ENCODE peak calls at places on chromosomes 6 and 20, in ten cellular contexts. One of them, this sample, is unnamed.

GRCh38 chr6:114247101-114247500 is 95.7 kb downstream of the HS3ST5 start:
- DNase-seq in colonic mucosa: no peak
- DNase-seq in AG04450: no peak
- DNase-seq in dorsolateral prefrontal cortex: no peak
- DNase-seq in esophagus squamous epithelium: no peak
- DNase-seq in right cardiac atrium: no peak
- DNase-seq in A673: no peak
- DNase-seq in hepatocyte: no peak
- DNase-seq in psoas muscle: no peak
- DNase-seq in heart left ventricle: no peak
- DNase-seq in this sample: no peak

GRCh38 chr6:25193865-25194679 is 85.1 kb upstream of the CARMIL1 start:
- DNase-seq in A673: no peak
- DNase-seq in right cardiac atrium: no peak
- DNase-seq in AG04450: no peak
- DNase-seq in dorsolateral prefrontal cortex: no peak
- DNase-seq in heart left ventricle: no peak
- DNase-seq in hepatocyte: no peak
- DNase-seq in esophagus squamous epithelium: no peak
- DNase-seq in psoas muscle: no peak
- DNase-seq in colonic mucosa: no peak
- DNase-seq in this sample: no peak

GRCh38 chr20:58546756-58547526 is 31.7 kb upstream of the APCDD1L start:
- DNase-seq in AG04450: no peak
- DNase-seq in heart left ventricle: no peak
- DNase-seq in hepatocyte: no peak
- DNase-seq in A673: no peak
- DNase-seq in right cardiac atrium: no peak
- DNase-seq in psoas muscle: no peak
- DNase-seq in dorsolateral prefrontal cortex: no peak
- DNase-seq in esophagus squamous epithelium: no peak
- DNase-seq in colonic mucosa: no peak
- DNase-seq in this sample: peak; percentile 13

GRCh38 chr6:24933868-24934401 is 1.8 kb downstream of the RIPOR2 start:
- DNase-seq in right cardiac atrium: no peak
- DNase-seq in hepatocyte: peak; percentile 51
- DNase-seq in heart left ventricle: no peak
- DNase-seq in psoas muscle: no peak
- DNase-seq in A673: peak; percentile 69
- DNase-seq in esophagus squamous epithelium: no peak
- DNase-seq in dorsolateral prefrontal cortex: no peak
- DNase-seq in colonic mucosa: peak; percentile 39
- DNase-seq in AG04450: no peak
- DNase-seq in this sample: no peak

GRCh38 chr20:38304845-38305447 is 990 bp downstream of the BPI start:
- DNase-seq in dorsolateral prefrontal cortex: no peak
- DNase-seq in esophagus squamous epithelium: no peak
- DNase-seq in right cardiac atrium: no peak
- DNase-seq in psoas muscle: peak; percentile 76
- DNase-seq in AG04450: no peak
- DNase-seq in hepatocyte: no peak
- DNase-seq in colonic mucosa: peak; percentile 33
- DNase-seq in A673: peak; percentile 27
- DNase-seq in heart left ventricle: no peak
- DNase-seq in this sample: peak; percentile 40

GRCh38 chr6:93105017-93105416 is 314.3 kb downstream of the EPHA7 start:
- DNase-seq in psoas muscle: no peak
- DNase-seq in dorsolateral prefrontal cortex: no peak
- DNase-seq in right cardiac atrium: no peak
- DNase-seq in AG04450: no peak
- DNase-seq in A673: peak; percentile 59
- DNase-seq in esophagus squamous epithelium: no peak
- DNase-seq in hepatocyte: peak; percentile 35
- DNase-seq in heart left ventricle: no peak
- DNase-seq in colonic mucosa: no peak
- DNase-seq in this sample: no peak

GRCh38 chr6:33105916-33106871 is 30.4 kb downstream of the HLA-DPB1 start:
- DNase-seq in esophagus squamous epithelium: no peak
- DNase-seq in heart left ventricle: no peak
- DNase-seq in AG04450: no peak
- DNase-seq in right cardiac atrium: no peak
- DNase-seq in psoas muscle: no peak
- DNase-seq in hepatocyte: no peak
- DNase-seq in dorsolateral prefrontal cortex: no peak
- DNase-seq in A673: no peak
- DNase-seq in colonic mucosa: no peak
- DNase-seq in this sample: no peak

GRCh38 chr6:3561745-3562144 is 104.9 kb upstream of the SLC22A23 start:
- DNase-seq in psoas muscle: no peak
- DNase-seq in hepatocyte: peak; percentile 30
- DNase-seq in heart left ventricle: no peak
- DNase-seq in right cardiac atrium: no peak
- DNase-seq in dorsolateral prefrontal cortex: no peak
- DNase-seq in A673: peak; percentile 39
- DNase-seq in colonic mucosa: no peak
- DNase-seq in esophagus squamous epithelium: no peak
- DNase-seq in AG04450: no peak
- DNase-seq in this sample: no peak

GRCh38 chr6:47437592-47437991 is 40.0 kb upstream of the CD2AP start:
- DNase-seq in A673: no peak
- DNase-seq in right cardiac atrium: no peak
- DNase-seq in heart left ventricle: no peak
- DNase-seq in AG04450: no peak
- DNase-seq in hepatocyte: no peak
- DNase-seq in psoas muscle: no peak
- DNase-seq in colonic mucosa: no peak
- DNase-seq in esophagus squamous epithelium: no peak
- DNase-seq in dorsolateral prefrontal cortex: no peak
- DNase-seq in this sample: no peak

GRCh38 chr6:13485923-13486557 is 1.4 kb downstream of the GFOD1 start:
- DNase-seq in colonic mucosa: peak; percentile 37
- DNase-seq in right cardiac atrium: peak; percentile 65
- DNase-seq in psoas muscle: peak; percentile 61
- DNase-seq in AG04450: no peak
- DNase-seq in A673: peak; percentile 62
- DNase-seq in heart left ventricle: peak; percentile 52
- DNase-seq in dorsolateral prefrontal cortex: peak; percentile 37
- DNase-seq in esophagus squamous epithelium: no peak
- DNase-seq in hepatocyte: peak; percentile 50
- DNase-seq in this sample: no peak

GRCh38 chr6:164188861-164189260 is 774.3 kb downstream of the QKI start:
- DNase-seq in AG04450: no peak
- DNase-seq in psoas muscle: no peak
- DNase-seq in hepatocyte: no peak
- DNase-seq in A673: no peak
- DNase-seq in esophagus squamous epithelium: no peak
- DNase-seq in colonic mucosa: no peak
- DNase-seq in heart left ventricle: no peak
- DNase-seq in right cardiac atrium: no peak
- DNase-seq in dorsolateral prefrontal cortex: no peak
- DNase-seq in this sample: no peak

GRCh38 chr6:98844244-98845161 is 10.1 kb downstream of the POU3F2 start:
- DNase-seq in hepatocyte: no peak
- DNase-seq in heart left ventricle: no peak
- DNase-seq in psoas muscle: no peak
- DNase-seq in A673: peak; percentile 58
- DNase-seq in dorsolateral prefrontal cortex: no peak
- DNase-seq in right cardiac atrium: no peak
- DNase-seq in colonic mucosa: no peak
- DNase-seq in esophagus squamous epithelium: no peak
- DNase-seq in AG04450: no peak
- DNase-seq in this sample: no peak

GRCh38 chr6:149363154-149363553 is 36.9 kb upstream of the SUMO4 start:
- DNase-seq in colonic mucosa: no peak
- DNase-seq in A673: no peak
- DNase-seq in AG04450: no peak
- DNase-seq in psoas muscle: no peak
- DNase-seq in right cardiac atrium: no peak
- DNase-seq in dorsolateral prefrontal cortex: no peak
- DNase-seq in heart left ventricle: no peak
- DNase-seq in esophagus squamous epithelium: no peak
- DNase-seq in hepatocyte: no peak
- DNase-seq in this sample: no peak

GRCh38 chr6:25352265-25352664 is 73.1 kb downstream of the CARMIL1 start:
- DNase-seq in psoas muscle: no peak
- DNase-seq in right cardiac atrium: no peak
- DNase-seq in hepatocyte: no peak
- DNase-seq in colonic mucosa: no peak
- DNase-seq in A673: no peak
- DNase-seq in heart left ventricle: no peak
- DNase-seq in esophagus squamous epithelium: no peak
- DNase-seq in AG04450: no peak
- DNase-seq in dorsolateral prefrontal cortex: no peak
- DNase-seq in this sample: no peak

GRCh38 chr6:168090064-168090690 is 11.2 kb upstream of the FRMD1 start:
- DNase-seq in heart left ventricle: peak; percentile 17
- DNase-seq in hepatocyte: no peak
- DNase-seq in colonic mucosa: no peak
- DNase-seq in AG04450: no peak
- DNase-seq in right cardiac atrium: peak; percentile 35
- DNase-seq in psoas muscle: no peak
- DNase-seq in esophagus squamous epithelium: no peak
- DNase-seq in A673: no peak
- DNase-seq in dorsolateral prefrontal cortex: no peak
- DNase-seq in this sample: no peak

DNA sequence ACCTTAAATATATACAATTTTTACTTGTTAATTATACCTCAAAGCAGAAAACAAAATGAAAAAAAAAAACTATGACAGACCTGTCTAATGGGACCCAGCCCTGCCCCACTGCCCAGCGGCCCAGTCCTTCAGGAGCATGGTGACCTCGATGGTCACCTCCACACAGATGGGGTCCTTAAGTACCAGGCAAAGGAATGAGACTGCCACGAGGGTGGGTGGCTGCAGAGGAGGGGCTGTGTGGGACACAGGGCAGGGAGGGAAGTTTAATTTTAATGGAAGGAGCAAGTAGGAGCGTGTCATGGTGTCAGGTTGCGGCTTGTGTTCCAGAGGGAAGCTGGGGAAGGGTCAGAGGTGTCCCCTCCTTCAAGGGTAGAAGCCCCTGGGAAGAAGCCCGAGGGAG is 28.6 kb downstream of the GABRR2 start:
- DNase-seq in right cardiac atrium: no peak
- DNase-seq in dorsolateral prefrontal cortex: no peak
- DNase-seq in psoas muscle: no peak
- DNase-seq in esophagus squamous epithelium: no peak
- DNase-seq in heart left ventricle: no peak
- DNase-seq in hepatocyte: no peak
- DNase-seq in AG04450: no peak
- DNase-seq in colonic mucosa: no peak
- DNase-seq in A673: no peak
- DNase-seq in this sample: no peak
- H3K27me3 ChIP-seq in right cardiac atrium: no peaks in the 10 kb centered on the region
- H3K27me3 ChIP-seq in dorsolateral prefrontal cortex: no peaks in the 10 kb centered on the region
- H3K27me3 ChIP-seq in psoas muscle: no peaks in the 10 kb centered on the region
- H3K27me3 ChIP-seq in esophagus squamous epithelium: no peaks in the 10 kb centered on the region
- H3K27me3 ChIP-seq in heart left ventricle: no peaks in the 10 kb centered on the region
- H3K27me3 ChIP-seq in hepatocyte: no peaks in the 10 kb centered on the region
- H3K27me3 ChIP-seq in AG04450: peaks cover 48% of the 10 kb centered on the region
- H3K27me3 ChIP-seq in colonic mucosa: no peaks in the 10 kb centered on the region
- H3K27me3 ChIP-seq in A673: no peaks in the 10 kb centered on the region
- H3K27me3 ChIP-seq in this sample: no peaks in the 10 kb centered on the region

GRCh38 chr20:6164421-6165341 is 41.9 kb upstream of the FERMT1 start:
- DNase-seq in right cardiac atrium: peak; percentile 75
- DNase-seq in psoas muscle: peak; percentile 76
- DNase-seq in A673: no peak
- DNase-seq in heart left ventricle: peak; percentile 67
- DNase-seq in hepatocyte: no peak
- DNase-seq in AG04450: no peak
- DNase-seq in colonic mucosa: no peak
- DNase-seq in dorsolateral prefrontal cortex: no peak
- DNase-seq in esophagus squamous epithelium: no peak
- DNase-seq in this sample: no peak

GRCh38 chr20:6157345-6157744 is 34.5 kb upstream of the FERMT1 start:
- DNase-seq in heart left ventricle: no peak
- DNase-seq in esophagus squamous epithelium: no peak
- DNase-seq in colonic mucosa: no peak
- DNase-seq in A673: peak; percentile 19
- DNase-seq in psoas muscle: no peak
- DNase-seq in hepatocyte: no peak
- DNase-seq in AG04450: no peak
- DNase-seq in right cardiac atrium: no peak
- DNase-seq in dorsolateral prefrontal cortex: no peak
- DNase-seq in this sample: no peak

GRCh38 chr20:6160736-6161135 is 37.9 kb upstream of the FERMT1 start:
- DNase-seq in colonic mucosa: no peak
- DNase-seq in A673: no peak
- DNase-seq in heart left ventricle: no peak
- DNase-seq in right cardiac atrium: no peak
- DNase-seq in dorsolateral prefrontal cortex: no peak
- DNase-seq in esophagus squamous epithelium: no peak
- DNase-seq in psoas muscle: no peak
- DNase-seq in AG04450: no peak
- DNase-seq in hepatocyte: no peak
- DNase-seq in this sample: no peak

DNA sequence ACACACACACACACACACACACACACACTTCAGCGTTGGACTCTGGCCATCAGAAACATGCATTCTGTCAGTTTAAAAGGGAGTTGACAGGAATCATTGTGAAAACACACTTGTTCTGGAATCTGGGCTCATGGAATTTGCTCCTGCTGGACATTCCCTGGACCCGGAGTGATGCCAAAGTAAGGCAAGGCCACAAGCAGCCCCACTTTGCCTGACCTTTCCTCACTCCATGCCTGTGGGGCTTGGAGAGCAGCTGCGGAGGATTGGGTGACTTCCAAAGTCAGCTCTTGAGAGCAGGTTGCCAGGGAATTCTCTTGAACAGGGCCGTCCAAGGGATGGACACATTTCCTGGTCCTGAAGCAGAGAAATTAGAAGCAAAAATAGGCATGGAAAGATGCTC is 39.4 kb upstream of the FERMT1 start:
- DNase-seq in A673: no peak
- DNase-seq in right cardiac atrium: peak; percentile 87
- DNase-seq in heart left ventricle: peak; percentile 86
- DNase-seq in colonic mucosa: no peak
- DNase-seq in dorsolateral prefrontal cortex: no peak
- DNase-seq in psoas muscle: peak; percentile 86
- DNase-seq in AG04450: no peak
- DNase-seq in esophagus squamous epithelium: no peak
- DNase-seq in hepatocyte: no peak
- DNase-seq in this sample: no peak
- H3K27me3 ChIP-seq in A673: peaks cover 74% of the 10 kb centered on the region
- H3K27me3 ChIP-seq in right cardiac atrium: no peaks in the 10 kb centered on the region
- H3K27me3 ChIP-seq in heart left ventricle: no peaks in the 10 kb centered on the region
- H3K27me3 ChIP-seq in colonic mucosa: no peaks in the 10 kb centered on the region
- H3K27me3 ChIP-seq in dorsolateral prefrontal cortex: no peaks in the 10 kb centered on the region
- H3K27me3 ChIP-seq in psoas muscle: no peaks in the 10 kb centered on the region
- H3K27me3 ChIP-seq in AG04450: peaks cover 3% of the 10 kb centered on the region
- H3K27me3 ChIP-seq in esophagus squamous epithelium: no peaks in the 10 kb centered on the region
- H3K27me3 ChIP-seq in hepatocyte: no peaks in the 10 kb centered on the region
- H3K27me3 ChIP-seq in this sample: no peaks in the 10 kb centered on the region

GRCh38 chr20:609371-609964 is 641 bp downstream of the TCF15 start:
- DNase-seq in right cardiac atrium: no peak
- DNase-seq in A673: no peak
- DNase-seq in heart left ventricle: no peak
- DNase-seq in colonic mucosa: no peak
- DNase-seq in psoas muscle: no peak
- DNase-seq in esophagus squamous epithelium: no peak
- DNase-seq in AG04450: no peak
- DNase-seq in dorsolateral prefrontal cortex: no peak
- DNase-seq in hepatocyte: no peak
- DNase-seq in this sample: no peak
- H3K27me3 ChIP-seq in right cardiac atrium: no peaks in the 10 kb centered on the region
- H3K27me3 ChIP-seq in A673: peaks cover 59% of the 10 kb centered on the region
- H3K27me3 ChIP-seq in heart left ventricle: peaks cover 12% of the 10 kb centered on the region
- H3K27me3 ChIP-seq in colonic mucosa: peaks cover 34% of the 10 kb centered on the region
- H3K27me3 ChIP-seq in psoas muscle: peaks cover 51% of the 10 kb centered on the region
- H3K27me3 ChIP-seq in esophagus squamous epithelium: no peaks in the 10 kb centered on the region
- H3K27me3 ChIP-seq in AG04450: peaks cover 57% of the 10 kb centered on the region
- H3K27me3 ChIP-seq in dorsolateral prefrontal cortex: peaks cover 35% of the 10 kb centered on the region
- H3K27me3 ChIP-seq in hepatocyte: peaks cover 69% of the 10 kb centered on the region
- H3K27me3 ChIP-seq in this sample: peaks cover 85% of the 10 kb centered on the region

GRCh38 chr6:143160439-143161220 is 99.9 kb downstream of the AIG1 start:
- DNase-seq in AG04450: no peak
- DNase-seq in heart left ventricle: no peak
- DNase-seq in dorsolateral prefrontal cortex: no peak
- DNase-seq in psoas muscle: no peak
- DNase-seq in right cardiac atrium: no peak
- DNase-seq in A673: no peak
- DNase-seq in esophagus squamous epithelium: no peak
- DNase-seq in colonic mucosa: no peak
- DNase-seq in hepatocyte: no peak
- DNase-seq in this sample: no peak
- H3K27me3 ChIP-seq in AG04450: no peaks in the 10 kb centered on the region
- H3K27me3 ChIP-seq in heart left ventricle: no peaks in the 10 kb centered on the region
- H3K27me3 ChIP-seq in dorsolateral prefrontal cortex: no peaks in the 10 kb centered on the region
- H3K27me3 ChIP-seq in psoas muscle: no peaks in the 10 kb centered on the region
- H3K27me3 ChIP-seq in right cardiac atrium: no peaks in the 10 kb centered on the region
- H3K27me3 ChIP-seq in A673: no peaks in the 10 kb centered on the region
- H3K27me3 ChIP-seq in esophagus squamous epithelium: no peaks in the 10 kb centered on the region
- H3K27me3 ChIP-seq in colonic mucosa: no peaks in the 10 kb centered on the region
- H3K27me3 ChIP-seq in hepatocyte: no peaks in the 10 kb centered on the region
- H3K27me3 ChIP-seq in this sample: no peaks in the 10 kb centered on the region

This sample was measured in stomach.